ENCODE peak calls at places on chromosomes 7 and 10, in seven cellular contexts. One of them, this sample, is unnamed.

GRCh38 chr7:35816514-35816913 is 15.7 kb downstream of the SEPTIN7 start:
- DNase-seq in transverse colon: no peak
- DNase-seq in Right ventricle myocardium inferior: no peak
- DNase-seq in stimulated activated CD8-positive, alpha-beta memory T cell treated with anti-CD3 and anti-CD28 coated beads, Interleukin-12 subunit alpha, Interleukin-12 subunit beta, amount 100 ng/mL, for 1 hour: no peak
- DNase-seq in HCT116: no peak
- DNase-seq in M059J: no peak
- DNase-seq in globus pallidus: no peak
- DNase-seq in this sample: no peak

GRCh38 chr7:151120896-151121295 is 34.6 kb downstream of the AGAP3 start:
- DNase-seq in stimulated activated CD8-positive, alpha-beta memory T cell treated with anti-CD3 and anti-CD28 coated beads, Interleukin-12 subunit alpha, Interleukin-12 subunit beta, amount 100 ng/mL, for 1 hour: no peak
- DNase-seq in Right ventricle myocardium inferior: no peak
- DNase-seq in HCT116: no peak
- DNase-seq in M059J: no peak
- DNase-seq in transverse colon: no peak
- DNase-seq in globus pallidus: peak; percentile 55
- DNase-seq in this sample: no peak

GRCh38 chr7:17301491-17302101 is 3.1 kb downstream of the AHR start:
- DNase-seq in globus pallidus: peak; percentile 63
- DNase-seq in M059J: peak; percentile 57
- DNase-seq in transverse colon: peak; percentile 32
- DNase-seq in stimulated activated CD8-positive, alpha-beta memory T cell treated with anti-CD3 and anti-CD28 coated beads, Interleukin-12 subunit alpha, Interleukin-12 subunit beta, amount 100 ng/mL, for 1 hour: peak; percentile 40
- DNase-seq in HCT116: no peak
- DNase-seq in Right ventricle myocardium inferior: no peak
- DNase-seq in this sample: no peak

GRCh38 chr7:133529861-133530260 is 277.0 kb downstream of the EXOC4 start:
- DNase-seq in globus pallidus: no peak
- DNase-seq in transverse colon: no peak
- DNase-seq in Right ventricle myocardium inferior: no peak
- DNase-seq in stimulated activated CD8-positive, alpha-beta memory T cell treated with anti-CD3 and anti-CD28 coated beads, Interleukin-12 subunit alpha, Interleukin-12 subunit beta, amount 100 ng/mL, for 1 hour: no peak
- DNase-seq in M059J: no peak
- DNase-seq in HCT116: no peak
- DNase-seq in this sample: no peak

GRCh38 chr10:47076949-47077348 is 165.7 kb downstream of the PTPN20 start:
- DNase-seq in M059J: peak; percentile 74
- DNase-seq in Right ventricle myocardium inferior: no peak
- DNase-seq in transverse colon: no peak
- DNase-seq in stimulated activated CD8-positive, alpha-beta memory T cell treated with anti-CD3 and anti-CD28 coated beads, Interleukin-12 subunit alpha, Interleukin-12 subunit beta, amount 100 ng/mL, for 1 hour: no peak
- DNase-seq in globus pallidus: no peak
- DNase-seq in HCT116: no peak
- DNase-seq in this sample: no peak

GRCh38 chr10:33365871-33366411 is 31.5 kb upstream of the NRP1 start:
- DNase-seq in globus pallidus: peak; percentile 27
- DNase-seq in HCT116: peak; percentile 55
- DNase-seq in M059J: peak; percentile 91
- DNase-seq in stimulated activated CD8-positive, alpha-beta memory T cell treated with anti-CD3 and anti-CD28 coated beads, Interleukin-12 subunit alpha, Interleukin-12 subunit beta, amount 100 ng/mL, for 1 hour: no peak
- DNase-seq in Right ventricle myocardium inferior: no peak
- DNase-seq in transverse colon: no peak
- DNase-seq in this sample: peak; percentile 6

GRCh38 chr7:121016976-121017375 is 28.5 kb downstream of the CPED1 start:
- DNase-seq in globus pallidus: no peak
- DNase-seq in Right ventricle myocardium inferior: no peak
- DNase-seq in HCT116: no peak
- DNase-seq in transverse colon: no peak
- DNase-seq in stimulated activated CD8-positive, alpha-beta memory T cell treated with anti-CD3 and anti-CD28 coated beads, Interleukin-12 subunit alpha, Interleukin-12 subunit beta, amount 100 ng/mL, for 1 hour: no peak
- DNase-seq in M059J: peak; percentile 42
- DNase-seq in this sample: no peak

GRCh38 chr10:124689911-124690498 is 54.2 kb downstream of the FAM53B start:
- DNase-seq in stimulated activated CD8-positive, alpha-beta memory T cell treated with anti-CD3 and anti-CD28 coated beads, Interleukin-12 subunit alpha, Interleukin-12 subunit beta, amount 100 ng/mL, for 1 hour: no peak
- DNase-seq in HCT116: no peak
- DNase-seq in M059J: no peak
- DNase-seq in globus pallidus: no peak
- DNase-seq in transverse colon: no peak
- DNase-seq in Right ventricle myocardium inferior: no peak
- DNase-seq in this sample: no peak

GRCh38 chr10:17222329-17222728 is 5.7 kb upstream of the VIM start:
- DNase-seq in transverse colon: no peak
- DNase-seq in Right ventricle myocardium inferior: no peak
- DNase-seq in HCT116: no peak
- DNase-seq in M059J: peak; percentile 19
- DNase-seq in globus pallidus: no peak
- DNase-seq in stimulated activated CD8-positive, alpha-beta memory T cell treated with anti-CD3 and anti-CD28 coated beads, Interleukin-12 subunit alpha, Interleukin-12 subunit beta, amount 100 ng/mL, for 1 hour: no peak
- DNase-seq in this sample: no peak

GRCh38 chr10:129933456-129934092 is 30.5 kb downstream of the EBF3 start:
- DNase-seq in stimulated activated CD8-positive, alpha-beta memory T cell treated with anti-CD3 and anti-CD28 coated beads, Interleukin-12 subunit alpha, Interleukin-12 subunit beta, amount 100 ng/mL, for 1 hour: no peak
- DNase-seq in transverse colon: no peak
- DNase-seq in HCT116: no peak
- DNase-seq in globus pallidus: no peak
- DNase-seq in Right ventricle myocardium inferior: no peak
- DNase-seq in M059J: no peak
- DNase-seq in this sample: no peak

GRCh38 chr7:121449304-121449703 is 53.2 kb upstream of the FAM3C start:
- DNase-seq in globus pallidus: no peak
- DNase-seq in transverse colon: no peak
- DNase-seq in M059J: no peak
- DNase-seq in stimulated activated CD8-positive, alpha-beta memory T cell treated with anti-CD3 and anti-CD28 coated beads, Interleukin-12 subunit alpha, Interleukin-12 subunit beta, amount 100 ng/mL, for 1 hour: no peak
- DNase-seq in HCT116: no peak
- DNase-seq in Right ventricle myocardium inferior: no peak
- DNase-seq in this sample: no peak

This sample was measured in mucosa of descending colon.